ENCODE peak calls at places on chromosomes 4 and X, in six cellular contexts. A is esophagus squamous epithelium, W is endothelial cell, T is OCI-LY7, K is progenitor cell of endocrine pancreas, S is right atrium auricular region. I is an unnamed sample.

GRCh38 chrX:41889317-41890025 is 33.9 kb downstream of the CASK start:
- DNase-seq in A (no peak), W (no peak), T (no peak), K (no peak), S (no peak), I (no peak)

GRCh38 chrX:40871385-40872082 is 136.2 kb upstream of the MED14 start:
- DNase-seq in A (no peak), W (no peak), T (no peak), K (no peak), S (no peak), I (peak)

GRCh38 chr4:165518024-165518616 is 139.3 kb downstream of the CPE start:
- DNase-seq in A (no peak), W (no peak), T (no peak), K (no peak), S (no peak), I (no peak)

GRCh38 chr4:25950476-25951389 is 36.7 kb downstream of the SMIM20 start:
- DNase-seq in A (no peak), W (no peak), T (no peak), K (no peak), S (no peak), I (no peak)

GRCh38 chr4:38150766-38151165 is 190.6 kb downstream of the PTTG2 start:
- DNase-seq in A (no peak), W (no peak), T (no peak), K (no peak), S (no peak), I (no peak)

GRCh38 chr4:176792348-176793059 is at the start of gene VEGFC:
- DNase-seq in A (no peak), W (peak), T (no peak), K (peak), S (no peak), I (peak)

GRCh38 chr4:81213671-81214070 is 1.4 kb downstream of the PRKG2 start:
- DNase-seq in A (no peak), W (no peak), T (no peak), K (no peak), S (no peak), I (no peak)

GRCh38 chr4:128519163-128519810 is 231.7 kb upstream of the PGRMC2 start:
- DNase-seq in A (no peak), W (no peak), T (no peak), K (no peak), S (no peak), I (no peak)

GRCh38 chr4:53189011-53189410 is 176.8 kb downstream of the SCFD2 start:
- DNase-seq in A (no peak), W (no peak), T (no peak), K (no peak), S (no peak), I (no peak)

GRCh38 chr4:48196758-48197504 is 62.9 kb upstream of the TXK start:
- DNase-seq in A (no peak), W (no peak), T (peak), K (no peak), S (no peak), I (peak)

GRCh38 chrX:19728915-19729314 is 158.5 kb downstream of the SH3KBP1 start:
- DNase-seq in A (no peak), W (no peak), T (no peak), K (no peak), S (no peak), I (no peak)

GRCh38 chr4:157172011-157172410 is 48.5 kb upstream of the GRIA2 start:
- DNase-seq in A (no peak), W (no peak), T (no peak), K (no peak), S (no peak), I (no peak)

GRCh38 chr4:113882668-113883067 is 96.8 kb downstream of the ARSJ start:
- DNase-seq in A (no peak), W (no peak), T (no peak), K (no peak), S (no peak), I (no peak)

GRCh38 chr4:52103314-52103713 is 52.2 kb downstream of the SPATA18 start:
- DNase-seq in A (no peak), W (peak), T (no peak), K (no peak), S (no peak), I (no peak)
- TF ChIP-seq CTCF in A (peak), W (no peak), T (peak), K (peak), S (peak), I (no peak)

GRCh38 chr4:45550766-45551366 is 573.0 kb downstream of the GABRG1 start:
- DNase-seq in A (no peak), W (no peak), T (no peak), K (no peak), S (no peak), I (no peak)
- TF ChIP-seq CTCF in A (no peak), W (no peak), T (no peak), K (no peak), S (no peak), I (no peak)

DNA sequence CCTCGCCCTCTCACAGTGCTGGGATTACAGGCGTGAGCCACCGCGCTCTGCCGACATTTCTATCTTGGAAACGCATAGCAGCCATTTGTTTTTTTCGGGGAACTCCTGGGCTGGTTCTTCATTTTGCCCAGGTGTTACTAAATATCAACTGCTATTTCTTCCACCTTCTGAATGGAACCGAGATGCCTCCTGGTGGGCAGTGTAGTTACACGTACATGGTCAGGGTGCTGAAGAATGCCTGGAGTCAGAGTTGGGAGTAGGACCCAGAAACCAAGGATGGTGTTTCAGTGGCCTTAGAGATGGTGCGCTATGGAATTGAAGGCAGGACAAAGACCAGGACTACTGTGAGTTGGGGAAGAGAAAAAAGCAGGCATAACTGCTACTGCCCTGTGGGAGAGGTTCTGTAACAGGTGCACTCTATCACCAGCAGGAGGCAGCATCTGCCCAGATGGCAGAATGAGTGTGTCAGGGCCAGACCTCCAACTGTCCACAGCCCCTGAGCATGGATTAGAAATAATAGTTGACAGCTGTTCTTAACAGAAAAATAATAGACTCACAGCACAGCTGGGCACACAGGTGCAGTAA is 81.7 kb downstream of the ZC4H2 start:
- DNase-seq in A (no peak), W (peak), T (peak), K (peak), S (no peak), I (peak)
- TF ChIP-seq CTCF in A (peak), W (peak), T (peak), K (peak), S (peak), I (peak)

GRCh38 chr4:59094505-59094904 is 1984.3 kb upstream of the IGFBP7 start:
- DNase-seq in A (no peak), W (no peak), T (no peak), K (no peak), S (no peak), I (no peak)
- TF ChIP-seq CTCF in A (no peak), W (no peak), T (no peak), K (peak), S (no peak), I (no peak)